ENCODE peak calls at places on chromosomes 4 and X, in six cellular contexts. One of them, this sample, is unnamed. For H3K36me3, the result is how much of the 10 kb centered on the place peaks cover.

GRCh38 chrX:108447303-108447702 is 7.7 kb downstream of the COL4A5 start:
- DNase-seq in adrenal gland: no peak
- DNase-seq in ascending aorta: no peak
- DNase-seq in mucosa of descending colon: no peak
- DNase-seq in heart right ventricle: no peak
- DNase-seq in right atrium auricular region: no peak
- DNase-seq in this sample: no peak

GRCh38 chr4:21077967-21078366 is 377.7 kb downstream of the PACRGL start:
- DNase-seq in adrenal gland: no peak
- DNase-seq in ascending aorta: no peak
- DNase-seq in mucosa of descending colon: no peak
- DNase-seq in heart right ventricle: no peak
- DNase-seq in right atrium auricular region: no peak
- DNase-seq in this sample: no peak

GRCh38 chr4:138223191-138223910 is 18.8 kb downstream of the SLC7A11 start:
- DNase-seq in adrenal gland: no peak
- DNase-seq in ascending aorta: no peak
- DNase-seq in mucosa of descending colon: no peak
- DNase-seq in heart right ventricle: no peak
- DNase-seq in right atrium auricular region: no peak
- DNase-seq in this sample: no peak

GRCh38 chrX:28581522-28581921 is 5.7 kb upstream of the IL1RAPL1 start:
- DNase-seq in adrenal gland: no peak
- DNase-seq in ascending aorta: no peak
- DNase-seq in mucosa of descending colon: no peak
- DNase-seq in heart right ventricle: no peak
- DNase-seq in right atrium auricular region: no peak
- DNase-seq in this sample: no peak

GRCh38 chrX:136806891-136807410 is 26.2 kb upstream of the ARHGEF6 start:
- DNase-seq in adrenal gland: no peak
- DNase-seq in ascending aorta: no peak
- DNase-seq in mucosa of descending colon: no peak
- DNase-seq in heart right ventricle: no peak
- DNase-seq in right atrium auricular region: no peak
- DNase-seq in this sample: no peak

GRCh38 chr4:124803641-124804040 is 91.1 kb upstream of the ANKRD50 start:
- DNase-seq in adrenal gland: no peak
- DNase-seq in ascending aorta: no peak
- DNase-seq in mucosa of descending colon: no peak
- DNase-seq in heart right ventricle: no peak
- DNase-seq in right atrium auricular region: no peak
- DNase-seq in this sample: no peak

GRCh38 chr4:101711590-101712255 is 78.8 kb upstream of the BANK1 start:
- DNase-seq in adrenal gland: no peak
- DNase-seq in ascending aorta: no peak
- DNase-seq in mucosa of descending colon: no peak
- DNase-seq in heart right ventricle: no peak
- DNase-seq in right atrium auricular region: no peak
- DNase-seq in this sample: no peak

GRCh38 chrX:102697506-102697905 is 14.7 kb upstream of the GPRASP2 start:
- DNase-seq in adrenal gland: no peak
- DNase-seq in ascending aorta: no peak
- DNase-seq in mucosa of descending colon: no peak
- DNase-seq in heart right ventricle: no peak
- DNase-seq in right atrium auricular region: no peak
- DNase-seq in this sample: no peak

GRCh38 chr4:77045490-77045889 is 30.3 kb downstream of the CCNI start:
- DNase-seq in adrenal gland: no peak
- DNase-seq in ascending aorta: no peak
- DNase-seq in mucosa of descending colon: no peak
- DNase-seq in heart right ventricle: no peak
- DNase-seq in right atrium auricular region: no peak
- DNase-seq in this sample: no peak

GRCh38 chr4:75434105-75434504 is 80.1 kb downstream of the RCHY1 start:
- DNase-seq in adrenal gland: no peak
- DNase-seq in ascending aorta: no peak
- DNase-seq in mucosa of descending colon: no peak
- DNase-seq in heart right ventricle: no peak
- DNase-seq in right atrium auricular region: no peak
- DNase-seq in this sample: no peak

GRCh38 chr4:75429208-75429607 is 85.0 kb downstream of the RCHY1 start:
- DNase-seq in adrenal gland: no peak
- DNase-seq in ascending aorta: no peak
- DNase-seq in mucosa of descending colon: no peak
- DNase-seq in heart right ventricle: no peak
- DNase-seq in right atrium auricular region: no peak
- DNase-seq in this sample: no peak

DNA sequence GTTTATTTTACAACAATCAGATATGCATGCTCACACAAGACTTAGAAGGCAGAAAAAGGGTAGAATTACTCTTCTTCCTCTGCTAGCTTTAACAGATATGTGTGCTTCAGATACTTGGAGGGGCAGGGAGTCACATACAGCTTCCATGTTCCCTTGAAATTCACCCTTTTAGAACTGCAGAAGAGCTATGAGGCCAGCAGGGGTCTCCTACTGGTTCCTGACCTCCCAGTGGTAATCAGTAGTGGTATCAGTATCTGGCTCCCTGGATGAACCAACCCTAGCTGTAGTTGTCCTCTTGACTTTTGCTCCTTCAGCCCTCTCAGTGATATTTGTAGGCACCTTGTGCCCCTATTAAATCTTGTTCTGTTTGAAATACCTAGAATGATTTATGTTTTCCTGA is 81.5 kb downstream of the RCHY1 start:
- DNase-seq in adrenal gland: no peak
- DNase-seq in ascending aorta: no peak
- DNase-seq in mucosa of descending colon: peak
- DNase-seq in heart right ventricle: no peak
- DNase-seq in right atrium auricular region: no peak
- DNase-seq in this sample: no peak
- TF ChIP-seq CTCF in adrenal gland: no peak
- TF ChIP-seq CTCF in ascending aorta: no peak
- TF ChIP-seq CTCF in mucosa of descending colon: no peak
- TF ChIP-seq CTCF in heart right ventricle: no peak
- TF ChIP-seq CTCF in right atrium auricular region: no peak
- TF ChIP-seq CTCF in this sample: no peak

DNA sequence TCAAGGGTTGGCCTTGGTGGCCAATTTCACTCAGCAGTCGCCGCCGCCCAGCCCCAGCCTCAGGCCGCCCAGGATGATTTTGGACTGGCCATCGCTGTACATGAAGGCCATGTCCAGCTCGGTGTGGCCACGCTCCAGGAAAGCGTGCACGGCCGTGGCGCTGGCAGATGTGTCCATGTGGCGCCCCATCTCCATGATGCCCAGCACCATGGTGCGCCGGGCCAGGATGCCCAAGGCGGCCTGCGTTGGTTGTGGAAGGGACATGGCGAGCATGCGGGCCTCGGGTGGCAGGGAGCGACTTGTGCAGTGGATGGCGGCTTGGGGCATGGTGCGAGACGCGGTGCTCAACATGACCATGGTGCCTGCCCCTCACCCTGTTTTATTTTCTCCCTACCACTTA is 55.4 kb downstream of the ZCCHC12 start:
- DNase-seq in adrenal gland: no peak
- DNase-seq in ascending aorta: no peak
- DNase-seq in mucosa of descending colon: no peak
- DNase-seq in heart right ventricle: no peak
- DNase-seq in right atrium auricular region: no peak
- DNase-seq in this sample: no peak
- H3K36me3 ChIP-seq in adrenal gland: under half
- H3K36me3 ChIP-seq in ascending aorta: under half
- H3K36me3 ChIP-seq in mucosa of descending colon: under half
- H3K36me3 ChIP-seq in heart right ventricle: under half
- H3K36me3 ChIP-seq in right atrium auricular region: under half
- H3K36me3 ChIP-seq in this sample: under half

GRCh38 chrX:49761481-49761880 is 65.7 kb upstream of the PAGE1 start:
- DNase-seq in adrenal gland: no peak
- DNase-seq in ascending aorta: no peak
- DNase-seq in mucosa of descending colon: peak
- DNase-seq in heart right ventricle: no peak
- DNase-seq in right atrium auricular region: no peak
- DNase-seq in this sample: no peak
- TF ChIP-seq CTCF in adrenal gland: peak
- TF ChIP-seq CTCF in ascending aorta: no peak
- TF ChIP-seq CTCF in mucosa of descending colon: no peak
- TF ChIP-seq CTCF in heart right ventricle: no peak
- TF ChIP-seq CTCF in right atrium auricular region: peak
- TF ChIP-seq CTCF in this sample: no peak

GRCh38 chr4:176752191-176752749 is 40.5 kb downstream of the VEGFC start:
- DNase-seq in adrenal gland: no peak
- DNase-seq in ascending aorta: no peak
- DNase-seq in mucosa of descending colon: no peak
- DNase-seq in heart right ventricle: no peak
- DNase-seq in right atrium auricular region: no peak
- DNase-seq in this sample: no peak

GRCh38 chr4:176758731-176759130 is 34.0 kb downstream of the VEGFC start:
- DNase-seq in adrenal gland: peak
- DNase-seq in ascending aorta: no peak
- DNase-seq in mucosa of descending colon: no peak
- DNase-seq in heart right ventricle: no peak
- DNase-seq in right atrium auricular region: no peak
- DNase-seq in this sample: no peak

GRCh38 chr4:176755624-176756023 is 37.1 kb downstream of the VEGFC start:
- DNase-seq in adrenal gland: no peak
- DNase-seq in ascending aorta: no peak
- DNase-seq in mucosa of descending colon: no peak
- DNase-seq in heart right ventricle: no peak
- DNase-seq in right atrium auricular region: no peak
- DNase-seq in this sample: no peak

GRCh38 chr4:176755001-176755400 is 37.7 kb downstream of the VEGFC start:
- DNase-seq in adrenal gland: no peak
- DNase-seq in ascending aorta: no peak
- DNase-seq in mucosa of descending colon: no peak
- DNase-seq in heart right ventricle: no peak
- DNase-seq in right atrium auricular region: no peak
- DNase-seq in this sample: no peak

DNA sequence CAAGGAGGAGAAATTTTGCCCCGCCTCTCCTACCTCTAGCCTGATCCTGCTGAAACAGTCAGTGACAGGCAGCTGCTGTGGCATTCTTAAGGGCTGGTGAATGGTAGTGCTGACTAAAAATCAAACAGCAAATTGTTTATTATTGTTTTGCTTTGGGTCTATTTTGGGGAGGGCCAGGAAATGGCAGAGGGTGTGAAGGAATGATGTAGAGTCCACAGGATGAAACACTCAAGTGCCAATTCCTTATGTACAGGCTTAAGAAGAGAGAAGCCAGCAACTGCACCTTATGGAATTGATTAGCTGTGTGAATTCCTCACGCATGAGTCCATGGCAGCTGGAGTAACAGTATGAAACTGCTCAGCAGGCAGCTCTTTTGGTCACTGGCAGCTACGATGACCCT is 39.7 kb downstream of the VEGFC start:
- DNase-seq in adrenal gland: no peak
- DNase-seq in ascending aorta: no peak
- DNase-seq in mucosa of descending colon: no peak
- DNase-seq in heart right ventricle: no peak
- DNase-seq in right atrium auricular region: no peak
- DNase-seq in this sample: no peak
- H3K36me3 ChIP-seq in adrenal gland: under half
- H3K36me3 ChIP-seq in ascending aorta: under half
- H3K36me3 ChIP-seq in mucosa of descending colon: under half
- H3K36me3 ChIP-seq in heart right ventricle: under half
- H3K36me3 ChIP-seq in right atrium auricular region: under half
- H3K36me3 ChIP-seq in this sample: under half